ENCODE peak calls at places on chromosomes 2 and 18, in nine cellular contexts. Y is neural progenitor cell, F is hepatocyte, M is heart left ventricle, H is fibroblast of lung, B is GM20000, O is astrocyte of the spinal cord, E is nephron progenitor cell, D is A549. S is an unnamed sample.

GRCh38 chr2:121231385-121232000 is 53.5 kb downstream of the TFCP2L1 start:
- DNase-seq in M (peak), B (no peak), D (no peak), Y (no peak), H (no peak), E (no peak), O (no peak), F (no peak), S (no peak)

GRCh38 chr2:158889135-158889853 is 79.1 kb upstream of the TANC1 start:
- DNase-seq in Y (no peak), D (no peak), H (peak), M (no peak), E (no peak), O (no peak), F (no peak), B (no peak), S (no peak)

GRCh38 chr2:119753041-119753929 is 6.4 kb upstream of the PTPN4 start:
- DNase-seq in E (peak), Y (peak), F (peak), M (no peak), H (peak), D (peak), B (peak), O (peak), S (no peak)

GRCh38 chr2:205712983-205713531 is 30.8 kb downstream of the NRP2 start:
- DNase-seq in H (no peak), O (no peak), Y (peak), E (no peak), D (no peak), F (no peak), B (no peak), M (no peak), S (no peak)

GRCh38 chr2:222568866-222569265 is 87.0 kb downstream of the FARSB start:
- DNase-seq in M (peak), F (no peak), B (no peak), E (no peak), Y (no peak), H (peak), O (peak), D (no peak), S (no peak)

GRCh38 chr2:183059561-183059960 is 19.0 kb upstream of the DUSP19 start:
- DNase-seq in E (no peak), B (no peak), H (peak), Y (no peak), D (peak), F (peak), O (peak), M (no peak), S (no peak)

GRCh38 chr2:170747921-170748320 is 22.3 kb upstream of the ERICH2 start:
- DNase-seq in B (no peak), D (no peak), M (no peak), Y (no peak), F (peak), O (peak), E (no peak), H (peak), S (no peak)

GRCh38 chr2:120847700-120848321 is 112.1 kb downstream of the GLI2 start:
- DNase-seq in F (peak), E (no peak), H (peak), D (no peak), O (peak), M (no peak), B (no peak), Y (no peak), S (peak)

GRCh38 chr2:176821350-176821749 is 391.2 kb upstream of the HNRNPA3 start:
- DNase-seq in Y (no peak), B (no peak), E (no peak), O (no peak), D (peak), H (no peak), M (no peak), F (no peak), S (no peak)

GRCh38 chr2:47262657-47263056 is 107.5 kb upstream of the STPG4 start:
- DNase-seq in D (no peak), B (no peak), M (no peak), F (no peak), Y (no peak), E (no peak), H (no peak), O (no peak), S (no peak)

GRCh38 chr2:75622929-75623328 is 23.7 kb upstream of the MRPL19 start:
- DNase-seq in H (no peak), M (no peak), E (no peak), B (no peak), Y (no peak), F (no peak), O (no peak), D (no peak), S (no peak)

GRCh38 chr18:12254137-12254819 is at the start of gene CIDEA:
- DNase-seq in H (peak), E (peak), Y (peak), M (no peak), O (no peak), B (no peak), F (peak), D (no peak), S (peak)
- TF ChIP-seq CTCF in H (no peak), E (no peak), Y (peak), M (no peak), O (no peak), B (no peak), F (no peak), D (no peak), S (no peak)

GRCh38 chr18:48666613-48667012 is 127.8 kb downstream of the CTIF start:
- DNase-seq in H (no peak), E (no peak), O (no peak), B (no peak), M (no peak), F (no peak), Y (no peak), D (no peak), S (no peak)

GRCh38 chr18:48662021-48662661 is 123.3 kb downstream of the CTIF start:
- DNase-seq in F (peak), M (no peak), D (peak), O (peak), Y (peak), B (no peak), E (no peak), H (peak), S (no peak)

GRCh38 chr18:48663096-48663930 is 124.5 kb downstream of the CTIF start:
- DNase-seq in Y (no peak), O (no peak), M (no peak), H (no peak), D (no peak), E (no peak), F (no peak), B (no peak), S (no peak)

GRCh38 chr18:48665654-48666053 is 126.8 kb downstream of the CTIF start:
- DNase-seq in H (no peak), E (no peak), B (no peak), Y (no peak), M (no peak), F (no peak), D (no peak), O (no peak), S (no peak)

DNA sequence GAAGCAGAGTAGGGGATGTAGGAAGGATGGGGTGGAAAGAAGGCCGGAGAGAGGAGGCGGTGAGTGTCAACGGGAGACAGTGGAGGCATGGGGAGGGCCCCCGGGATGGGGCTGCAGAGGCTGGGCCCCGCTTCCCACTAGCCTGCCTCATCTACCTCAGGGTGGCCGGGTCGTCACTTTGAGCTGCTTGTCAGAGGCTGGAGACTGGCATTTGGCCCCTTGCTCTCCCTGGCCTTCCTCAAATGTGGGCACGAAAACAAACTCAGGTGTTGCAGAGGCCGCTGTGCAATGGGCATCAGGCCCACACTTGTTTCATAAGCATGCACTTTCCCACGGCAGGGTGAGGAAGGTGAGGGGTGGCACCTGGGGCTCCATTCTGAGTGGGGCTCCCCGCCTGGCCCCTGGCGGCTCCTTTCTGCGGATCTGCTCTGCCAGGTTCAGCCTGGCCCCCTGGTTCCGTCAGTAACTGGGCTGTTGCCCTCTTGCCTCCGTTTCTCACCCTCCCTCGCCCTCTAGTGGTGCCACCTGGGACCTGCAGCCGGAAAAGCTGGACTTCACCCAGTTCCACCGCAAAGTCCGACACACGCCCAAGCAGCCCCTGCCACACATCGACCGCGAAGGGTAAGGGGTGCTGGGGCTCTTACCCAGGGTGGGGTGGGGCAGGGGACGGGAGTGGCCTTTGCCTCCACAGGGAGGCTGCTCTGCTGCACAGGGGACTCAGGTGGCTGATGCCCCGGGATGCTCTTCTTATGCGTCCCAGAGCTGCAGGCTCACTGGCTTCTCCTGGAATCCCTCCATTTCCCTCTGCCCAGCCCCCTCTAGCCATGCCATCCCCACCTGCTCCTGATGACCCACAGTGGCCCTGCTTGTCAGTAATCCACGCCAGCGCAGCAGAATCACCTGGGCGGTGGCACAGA is 125.4 kb downstream of the CTIF start:
- DNase-seq in O (peak), E (peak), F (peak), M (peak), H (peak), D (peak), B (peak), Y (peak), S (peak)
- TF ChIP-seq CTCF in O (peak), E (peak), F (peak), M (peak), H (peak), D (peak), B (peak), Y (peak), S (peak)

GRCh38 chr18:64663086-64663485 is 514.2 kb upstream of the LINC00305 start:
- DNase-seq in F (no peak), E (no peak), H (no peak), M (no peak), B (no peak), O (no peak), Y (no peak), D (no peak), S (no peak)

GRCh38 chr18:64668563-64668962 is 519.7 kb upstream of the LINC00305 start:
- DNase-seq in Y (no peak), M (no peak), B (no peak), H (no peak), O (no peak), E (no peak), D (no peak), F (no peak), S (no peak)
- TF ChIP-seq CTCF in Y (no peak), M (no peak), B (no peak), H (no peak), O (no peak), E (no peak), D (no peak), F (no peak), S (no peak)

GRCh38 chr18:37565138-37565984 is at the start of gene CELF4:
- DNase-seq in M (no peak), D (no peak), E (peak), H (no peak), F (peak), O (peak), B (peak), Y (peak), S (peak)

GRCh38 chr18:37567061-37567993 is 1.7 kb upstream of the CELF4 start:
- DNase-seq in F (no peak), H (no peak), Y (peak), D (no peak), M (no peak), B (peak), O (no peak), E (peak), S (no peak)

GRCh38 chr18:37567994-37568359 is 2.4 kb upstream of the CELF4 start:
- DNase-seq in H (no peak), D (no peak), E (no peak), B (no peak), F (no peak), Y (no peak), O (no peak), M (no peak), S (no peak)

GRCh38 chr18:37565985-37566478 is 434 bp upstream of the CELF4 start:
- DNase-seq in E (peak), H (peak), B (peak), Y (peak), O (peak), D (peak), M (peak), F (peak), S (peak)

DNA sequence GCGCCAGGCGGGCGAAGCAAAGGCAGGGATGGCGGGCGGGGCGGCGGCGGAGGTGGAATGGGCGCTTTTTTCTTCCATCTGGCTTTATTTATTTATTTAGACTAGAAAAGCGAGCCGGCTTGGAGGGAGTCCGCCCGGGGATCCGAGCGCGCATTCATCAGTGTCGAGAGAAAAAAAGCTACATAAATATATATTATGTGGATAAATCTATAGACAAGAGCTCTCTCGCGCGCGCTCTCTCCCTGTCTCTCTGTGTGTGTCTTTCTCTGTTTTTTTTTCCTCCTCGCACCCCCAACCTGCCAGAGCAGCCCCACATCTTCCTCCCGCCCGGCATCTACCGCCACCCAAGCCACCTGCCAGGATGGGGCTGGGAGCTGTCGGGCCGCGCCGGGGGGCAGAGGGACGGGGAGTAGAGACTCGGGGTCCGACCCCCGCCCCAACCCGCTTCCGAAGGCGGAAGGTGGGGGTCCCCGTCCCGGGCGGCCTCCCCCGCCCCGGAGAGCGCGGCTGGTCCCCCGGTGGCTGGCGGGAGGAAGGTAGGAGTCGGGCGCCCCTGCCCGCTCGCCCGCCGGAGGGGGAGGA is 972 bp upstream of the CELF4 start:
- DNase-seq in O (no peak), E (peak), M (no peak), F (no peak), B (peak), Y (peak), H (no peak), D (no peak), S (peak)
- TF ChIP-seq CTCF in O (no peak), E (no peak), M (no peak), F (no peak), B (no peak), Y (no peak), H (no peak), D (no peak), S (no peak)

GRCh38 chr2:88811681-88812080 is 120.2 kb downstream of the RPIA start:
- DNase-seq in D (no peak), H (no peak), O (no peak), B (no peak), F (no peak), Y (no peak), E (no peak), M (no peak), S (no peak)

GRCh38 chr2:88810488-88810887 is 119.0 kb downstream of the RPIA start:
- DNase-seq in F (no peak), M (no peak), H (no peak), E (no peak), Y (no peak), D (no peak), O (no peak), B (no peak), S (no peak)

GRCh38 chr2:88815243-88816096 is 124.0 kb downstream of the RPIA start:
- DNase-seq in D (no peak), M (no peak), B (no peak), E (no peak), O (no peak), H (no peak), Y (no peak), F (no peak), S (no peak)

GRCh38 chr2:88811238-88811637 is 119.8 kb downstream of the RPIA start:
- DNase-seq in H (no peak), O (no peak), D (no peak), M (no peak), F (no peak), B (no peak), E (no peak), Y (no peak), S (no peak)

DNA sequence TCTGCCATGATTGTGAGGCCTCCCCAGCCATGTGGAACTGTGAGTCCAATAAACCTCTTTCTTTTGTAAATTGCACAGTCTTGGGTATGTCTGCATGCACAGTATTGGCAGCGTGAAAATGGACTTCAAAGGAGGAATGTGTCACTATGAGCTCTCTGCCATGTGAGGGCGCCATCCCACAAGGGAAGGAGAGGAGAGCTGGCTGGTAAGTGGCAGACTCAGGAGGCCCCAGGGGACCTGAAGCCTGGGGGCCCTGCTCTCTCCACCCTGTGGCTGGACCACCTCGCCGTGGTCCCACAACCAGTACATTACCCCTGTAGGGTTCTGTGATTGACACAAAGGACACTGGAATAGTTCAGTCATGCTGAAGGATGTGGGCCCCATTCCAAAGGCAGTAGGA is 122.1 kb downstream of the RPIA start:
- DNase-seq in D (no peak), F (no peak), B (no peak), M (no peak), Y (no peak), E (no peak), O (no peak), H (no peak), S (no peak)
- TF ChIP-seq CTCF in D (no peak), F (no peak), B (no peak), M (peak), Y (no peak), E (no peak), O (no peak), H (no peak), S (no peak)

GRCh38 chr2:219207884-219208740 is 1.5 kb downstream of the ZFAND2B start:
- DNase-seq in B (no peak), D (no peak), F (peak), H (peak), E (no peak), Y (no peak), O (peak), M (no peak), S (no peak)

GRCh38 chr2:219205165-219205538 is 1.4 kb upstream of the ZFAND2B start:
- DNase-seq in Y (no peak), H (no peak), E (no peak), B (no peak), O (no peak), F (no peak), M (no peak), D (no peak), S (no peak)

GRCh38 chr2:219205981-219206441 is 571 bp upstream of the ZFAND2B start:
- DNase-seq in E (no peak), D (no peak), F (no peak), Y (no peak), O (no peak), B (no peak), H (no peak), M (no peak), S (no peak)

GRCh38 chr2:219207254-219207883 is 787 bp downstream of the ZFAND2B start:
- DNase-seq in H (no peak), B (no peak), E (no peak), F (no peak), D (no peak), O (no peak), Y (no peak), M (no peak), S (no peak)

DNA sequence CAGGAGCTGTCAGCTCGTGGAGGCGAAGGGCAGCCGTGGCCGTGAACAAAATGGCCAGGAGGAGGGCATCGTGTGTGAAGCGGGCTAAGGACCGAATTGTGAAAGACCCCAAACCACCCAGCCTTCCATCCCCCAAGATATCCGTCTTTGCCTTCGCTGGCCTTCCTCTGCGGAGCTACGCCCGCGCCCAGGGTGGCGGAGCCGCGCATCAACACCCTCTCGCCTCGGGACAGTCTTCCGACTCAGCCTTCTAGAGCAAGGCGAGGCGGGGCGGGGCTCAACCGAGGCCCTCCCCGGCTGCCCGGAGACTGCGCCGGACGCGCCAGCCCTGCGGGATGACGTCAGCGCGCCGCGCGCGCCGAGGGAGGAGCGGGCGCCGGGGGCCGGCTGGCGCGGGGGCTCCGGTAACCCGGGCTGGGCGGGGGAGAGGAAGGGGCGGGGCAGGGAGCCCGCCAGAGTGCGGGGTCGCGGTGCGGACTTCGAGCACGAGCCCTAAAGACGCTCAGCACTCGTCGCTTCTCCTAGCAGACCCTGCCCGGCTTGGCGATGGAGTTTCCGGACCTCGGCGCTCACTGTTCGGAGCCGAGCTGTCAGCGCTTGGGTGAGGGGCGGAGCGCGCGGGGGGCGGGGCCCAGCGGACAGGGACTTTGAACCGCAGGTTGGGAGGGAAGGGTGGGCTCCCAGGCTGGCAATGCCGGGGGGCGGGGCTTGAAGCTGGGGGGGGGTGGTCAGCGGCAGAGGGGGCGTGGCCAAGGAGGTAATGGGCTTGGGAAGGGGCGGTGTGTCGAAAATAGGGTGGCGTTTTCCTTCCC is at the start of gene ZFAND2B:
- DNase-seq in O (peak), M (peak), B (peak), H (peak), Y (peak), F (peak), E (peak), D (peak), S (peak)
- TF ChIP-seq CTCF in O (no peak), M (no peak), B (no peak), H (no peak), Y (no peak), F (peak), E (no peak), D (no peak), S (no peak)

GRCh38 chr2:233929352-233929843 is 12.2 kb downstream of the TRPM8 start:
- DNase-seq in F (no peak), H (no peak), Y (no peak), E (no peak), B (no peak), O (no peak), D (peak), M (no peak), S (no peak)
- TF ChIP-seq CTCF in F (no peak), H (no peak), Y (no peak), E (no peak), B (no peak), O (no peak), D (no peak), M (no peak), S (no peak)

GRCh38 chr18:2911533-2911932 is 64.7 kb downstream of the EMILIN2 start:
- DNase-seq in D (no peak), B (no peak), Y (no peak), O (no peak), E (no peak), H (no peak), F (no peak), M (no peak), S (no peak)
- TF ChIP-seq CTCF in D (no peak), B (no peak), Y (no peak), O (no peak), E (no peak), H (no peak), F (no peak), M (no peak), S (no peak)